ENCODE peak calls at places on chromosomes 5 and 9, in ten cellular contexts. One of them, this sample, is unnamed.

GRCh38 chr9:98692392-98692791 is 16.3 kb downstream of the GABBR2 start:
- DNase-seq in frontal cortex: no peak
- DNase-seq in H9: no peak
- DNase-seq in stimulated activated CD8-positive, alpha-beta memory T cell treated with anti-CD3 and anti-CD28 coated beads, Interleukin-15, amount 100 ng/mL, for 24 hours: no peak
- DNase-seq in putamen: no peak
- DNase-seq in NCI-H774: no peak
- DNase-seq in NCI-H1105 treated with DMSO at 0.1 percent for 48 hours: no peak
- DNase-seq in fibroblast of the aortic adventitia: no peak
- DNase-seq in activated CD4-positive, alpha-beta T cell treated with anti-CD3 and anti-CD28 coated beads for 48 hours: no peak
- DNase-seq in non-pigmented ciliary epithelial cell: no peak
- DNase-seq in this sample: no peak

GRCh38 chr9:130421802-130422276 is 22.9 kb upstream of the ASS1 start:
- DNase-seq in stimulated activated CD8-positive, alpha-beta memory T cell treated with anti-CD3 and anti-CD28 coated beads, Interleukin-15, amount 100 ng/mL, for 24 hours: no peak
- DNase-seq in non-pigmented ciliary epithelial cell: peak; percentile 59
- DNase-seq in frontal cortex: peak; percentile 74
- DNase-seq in putamen: no peak
- DNase-seq in fibroblast of the aortic adventitia: no peak
- DNase-seq in activated CD4-positive, alpha-beta T cell treated with anti-CD3 and anti-CD28 coated beads for 48 hours: no peak
- DNase-seq in NCI-H774: peak; percentile 7
- DNase-seq in H9: peak; percentile 87
- DNase-seq in NCI-H1105 treated with DMSO at 0.1 percent for 48 hours: peak; percentile 47
- DNase-seq in this sample: no peak

GRCh38 chr5:35246928-35247644 is 16.8 kb upstream of the PRLR start:
- DNase-seq in activated CD4-positive, alpha-beta T cell treated with anti-CD3 and anti-CD28 coated beads for 48 hours: no peak
- DNase-seq in putamen: no peak
- DNase-seq in frontal cortex: no peak
- DNase-seq in non-pigmented ciliary epithelial cell: no peak
- DNase-seq in NCI-H774: no peak
- DNase-seq in stimulated activated CD8-positive, alpha-beta memory T cell treated with anti-CD3 and anti-CD28 coated beads, Interleukin-15, amount 100 ng/mL, for 24 hours: no peak
- DNase-seq in NCI-H1105 treated with DMSO at 0.1 percent for 48 hours: no peak
- DNase-seq in fibroblast of the aortic adventitia: peak; percentile 38
- DNase-seq in H9: no peak
- DNase-seq in this sample: no peak

GRCh38 chr9:122213102-122213588 is 15.6 kb downstream of the LHX6 start:
- DNase-seq in putamen: no peak
- DNase-seq in NCI-H1105 treated with DMSO at 0.1 percent for 48 hours: no peak
- DNase-seq in frontal cortex: no peak
- DNase-seq in activated CD4-positive, alpha-beta T cell treated with anti-CD3 and anti-CD28 coated beads for 48 hours: no peak
- DNase-seq in stimulated activated CD8-positive, alpha-beta memory T cell treated with anti-CD3 and anti-CD28 coated beads, Interleukin-15, amount 100 ng/mL, for 24 hours: no peak
- DNase-seq in fibroblast of the aortic adventitia: no peak
- DNase-seq in non-pigmented ciliary epithelial cell: no peak
- DNase-seq in NCI-H774: no peak
- DNase-seq in H9: no peak
- DNase-seq in this sample: no peak

GRCh38 chr9:36976371-36977030 is 57.6 kb downstream of the PAX5 start:
- DNase-seq in NCI-H774: no peak
- DNase-seq in putamen: no peak
- DNase-seq in NCI-H1105 treated with DMSO at 0.1 percent for 48 hours: no peak
- DNase-seq in activated CD4-positive, alpha-beta T cell treated with anti-CD3 and anti-CD28 coated beads for 48 hours: no peak
- DNase-seq in frontal cortex: no peak
- DNase-seq in non-pigmented ciliary epithelial cell: no peak
- DNase-seq in H9: peak; percentile 9
- DNase-seq in fibroblast of the aortic adventitia: no peak
- DNase-seq in stimulated activated CD8-positive, alpha-beta memory T cell treated with anti-CD3 and anti-CD28 coated beads, Interleukin-15, amount 100 ng/mL, for 24 hours: no peak
- DNase-seq in this sample: no peak

GRCh38 chr5:6734243-6734695 is 21.0 kb downstream of the TENT4A start:
- DNase-seq in non-pigmented ciliary epithelial cell: no peak
- DNase-seq in NCI-H1105 treated with DMSO at 0.1 percent for 48 hours: no peak
- DNase-seq in activated CD4-positive, alpha-beta T cell treated with anti-CD3 and anti-CD28 coated beads for 48 hours: no peak
- DNase-seq in putamen: no peak
- DNase-seq in stimulated activated CD8-positive, alpha-beta memory T cell treated with anti-CD3 and anti-CD28 coated beads, Interleukin-15, amount 100 ng/mL, for 24 hours: no peak
- DNase-seq in fibroblast of the aortic adventitia: peak; percentile 35
- DNase-seq in H9: no peak
- DNase-seq in frontal cortex: no peak
- DNase-seq in NCI-H774: no peak
- DNase-seq in this sample: no peak

GRCh38 chr5:115831163-115831768 is 10.1 kb downstream of the ATG12 start:
- DNase-seq in frontal cortex: peak; percentile 25
- DNase-seq in NCI-H1105 treated with DMSO at 0.1 percent for 48 hours: no peak
- DNase-seq in NCI-H774: peak; percentile 10
- DNase-seq in non-pigmented ciliary epithelial cell: no peak
- DNase-seq in activated CD4-positive, alpha-beta T cell treated with anti-CD3 and anti-CD28 coated beads for 48 hours: peak; percentile 18
- DNase-seq in H9: no peak
- DNase-seq in putamen: no peak
- DNase-seq in stimulated activated CD8-positive, alpha-beta memory T cell treated with anti-CD3 and anti-CD28 coated beads, Interleukin-15, amount 100 ng/mL, for 24 hours: no peak
- DNase-seq in fibroblast of the aortic adventitia: peak; percentile 61
- DNase-seq in this sample: no peak

GRCh38 chr9:15834541-15834940 is 281.7 kb downstream of the CCDC171 start:
- DNase-seq in NCI-H1105 treated with DMSO at 0.1 percent for 48 hours: peak; percentile 52
- DNase-seq in frontal cortex: no peak
- DNase-seq in stimulated activated CD8-positive, alpha-beta memory T cell treated with anti-CD3 and anti-CD28 coated beads, Interleukin-15, amount 100 ng/mL, for 24 hours: no peak
- DNase-seq in fibroblast of the aortic adventitia: peak; percentile 56
- DNase-seq in NCI-H774: no peak
- DNase-seq in putamen: no peak
- DNase-seq in H9: no peak
- DNase-seq in non-pigmented ciliary epithelial cell: no peak
- DNase-seq in activated CD4-positive, alpha-beta T cell treated with anti-CD3 and anti-CD28 coated beads for 48 hours: no peak
- DNase-seq in this sample: no peak

GRCh38 chr5:176692326-176692725 is 45.0 kb downstream of the TSPAN17 start:
- DNase-seq in putamen: no peak
- DNase-seq in H9: no peak
- DNase-seq in stimulated activated CD8-positive, alpha-beta memory T cell treated with anti-CD3 and anti-CD28 coated beads, Interleukin-15, amount 100 ng/mL, for 24 hours: no peak
- DNase-seq in NCI-H1105 treated with DMSO at 0.1 percent for 48 hours: no peak
- DNase-seq in activated CD4-positive, alpha-beta T cell treated with anti-CD3 and anti-CD28 coated beads for 48 hours: no peak
- DNase-seq in fibroblast of the aortic adventitia: no peak
- DNase-seq in NCI-H774: peak; percentile 2
- DNase-seq in frontal cortex: no peak
- DNase-seq in non-pigmented ciliary epithelial cell: no peak
- DNase-seq in this sample: no peak

GRCh38 chr5:14487101-14487895 is 94.3 kb upstream of the OTULINL start:
- DNase-seq in stimulated activated CD8-positive, alpha-beta memory T cell treated with anti-CD3 and anti-CD28 coated beads, Interleukin-15, amount 100 ng/mL, for 24 hours: no peak
- DNase-seq in putamen: no peak
- DNase-seq in fibroblast of the aortic adventitia: no peak
- DNase-seq in non-pigmented ciliary epithelial cell: no peak
- DNase-seq in frontal cortex: no peak
- DNase-seq in H9: no peak
- DNase-seq in activated CD4-positive, alpha-beta T cell treated with anti-CD3 and anti-CD28 coated beads for 48 hours: no peak
- DNase-seq in NCI-H774: no peak
- DNase-seq in NCI-H1105 treated with DMSO at 0.1 percent for 48 hours: no peak
- DNase-seq in this sample: no peak

GRCh38 chr5:87605663-87606062 is 192.9 kb upstream of the CCNH start:
- DNase-seq in putamen: no peak
- DNase-seq in H9: no peak
- DNase-seq in NCI-H774: no peak
- DNase-seq in fibroblast of the aortic adventitia: no peak
- DNase-seq in stimulated activated CD8-positive, alpha-beta memory T cell treated with anti-CD3 and anti-CD28 coated beads, Interleukin-15, amount 100 ng/mL, for 24 hours: no peak
- DNase-seq in frontal cortex: no peak
- DNase-seq in NCI-H1105 treated with DMSO at 0.1 percent for 48 hours: no peak
- DNase-seq in non-pigmented ciliary epithelial cell: no peak
- DNase-seq in activated CD4-positive, alpha-beta T cell treated with anti-CD3 and anti-CD28 coated beads for 48 hours: no peak
- DNase-seq in this sample: no peak

GRCh38 chr5:173831196-173831914 is 56.8 kb upstream of the CPEB4 start:
- DNase-seq in NCI-H774: no peak
- DNase-seq in stimulated activated CD8-positive, alpha-beta memory T cell treated with anti-CD3 and anti-CD28 coated beads, Interleukin-15, amount 100 ng/mL, for 24 hours: no peak
- DNase-seq in frontal cortex: no peak
- DNase-seq in activated CD4-positive, alpha-beta T cell treated with anti-CD3 and anti-CD28 coated beads for 48 hours: no peak
- DNase-seq in putamen: no peak
- DNase-seq in H9: no peak
- DNase-seq in non-pigmented ciliary epithelial cell: no peak
- DNase-seq in NCI-H1105 treated with DMSO at 0.1 percent for 48 hours: no peak
- DNase-seq in fibroblast of the aortic adventitia: no peak
- DNase-seq in this sample: no peak

GRCh38 chr9:18755263-18755662 is 277.7 kb downstream of the SAXO1 start:
- DNase-seq in activated CD4-positive, alpha-beta T cell treated with anti-CD3 and anti-CD28 coated beads for 48 hours: no peak
- DNase-seq in frontal cortex: no peak
- DNase-seq in non-pigmented ciliary epithelial cell: no peak
- DNase-seq in NCI-H1105 treated with DMSO at 0.1 percent for 48 hours: no peak
- DNase-seq in fibroblast of the aortic adventitia: no peak
- DNase-seq in H9: no peak
- DNase-seq in putamen: no peak
- DNase-seq in stimulated activated CD8-positive, alpha-beta memory T cell treated with anti-CD3 and anti-CD28 coated beads, Interleukin-15, amount 100 ng/mL, for 24 hours: no peak
- DNase-seq in NCI-H774: no peak
- DNase-seq in this sample: no peak

GRCh38 chr5:151251001-151251551 is 1.9 kb upstream of the GM2A start:
- DNase-seq in H9: peak; percentile 47
- DNase-seq in fibroblast of the aortic adventitia: no peak
- DNase-seq in NCI-H1105 treated with DMSO at 0.1 percent for 48 hours: no peak
- DNase-seq in frontal cortex: no peak
- DNase-seq in non-pigmented ciliary epithelial cell: no peak
- DNase-seq in stimulated activated CD8-positive, alpha-beta memory T cell treated with anti-CD3 and anti-CD28 coated beads, Interleukin-15, amount 100 ng/mL, for 24 hours: no peak
- DNase-seq in putamen: no peak
- DNase-seq in NCI-H774: no peak
- DNase-seq in activated CD4-positive, alpha-beta T cell treated with anti-CD3 and anti-CD28 coated beads for 48 hours: peak; percentile 54
- DNase-seq in this sample: no peak

GRCh38 chr9:131237931-131238401 is 38.3 kb downstream of the FAM78A start:
- DNase-seq in NCI-H1105 treated with DMSO at 0.1 percent for 48 hours: no peak
- DNase-seq in putamen: no peak
- DNase-seq in frontal cortex: peak; percentile 37
- DNase-seq in H9: peak; percentile 72
- DNase-seq in NCI-H774: peak; percentile 55
- DNase-seq in non-pigmented ciliary epithelial cell: peak; percentile 67
- DNase-seq in fibroblast of the aortic adventitia: peak; percentile 78
- DNase-seq in stimulated activated CD8-positive, alpha-beta memory T cell treated with anti-CD3 and anti-CD28 coated beads, Interleukin-15, amount 100 ng/mL, for 24 hours: peak; percentile 47
- DNase-seq in activated CD4-positive, alpha-beta T cell treated with anti-CD3 and anti-CD28 coated beads for 48 hours: peak; percentile 92
- DNase-seq in this sample: no peak

GRCh38 chr9:36158917-36159316 is 10.3 kb upstream of the CCIN start:
- DNase-seq in non-pigmented ciliary epithelial cell: no peak
- DNase-seq in NCI-H774: no peak
- DNase-seq in activated CD4-positive, alpha-beta T cell treated with anti-CD3 and anti-CD28 coated beads for 48 hours: no peak
- DNase-seq in fibroblast of the aortic adventitia: peak; percentile 67
- DNase-seq in putamen: no peak
- DNase-seq in frontal cortex: no peak
- DNase-seq in NCI-H1105 treated with DMSO at 0.1 percent for 48 hours: no peak
- DNase-seq in stimulated activated CD8-positive, alpha-beta memory T cell treated with anti-CD3 and anti-CD28 coated beads, Interleukin-15, amount 100 ng/mL, for 24 hours: no peak
- DNase-seq in H9: no peak
- DNase-seq in this sample: no peak

GRCh38 chr9:124886866-124887492 is 25.0 kb downstream of the ARPC5L start:
- DNase-seq in non-pigmented ciliary epithelial cell: no peak
- DNase-seq in NCI-H1105 treated with DMSO at 0.1 percent for 48 hours: no peak
- DNase-seq in stimulated activated CD8-positive, alpha-beta memory T cell treated with anti-CD3 and anti-CD28 coated beads, Interleukin-15, amount 100 ng/mL, for 24 hours: no peak
- DNase-seq in frontal cortex: no peak
- DNase-seq in NCI-H774: no peak
- DNase-seq in fibroblast of the aortic adventitia: no peak
- DNase-seq in activated CD4-positive, alpha-beta T cell treated with anti-CD3 and anti-CD28 coated beads for 48 hours: no peak
- DNase-seq in putamen: no peak
- DNase-seq in H9: no peak
- DNase-seq in this sample: no peak

GRCh38 chr5:178331491-178331981 is 98.9 kb upstream of the PHYKPL start:
- DNase-seq in activated CD4-positive, alpha-beta T cell treated with anti-CD3 and anti-CD28 coated beads for 48 hours: no peak
- DNase-seq in frontal cortex: peak; percentile 62
- DNase-seq in non-pigmented ciliary epithelial cell: no peak
- DNase-seq in NCI-H1105 treated with DMSO at 0.1 percent for 48 hours: no peak
- DNase-seq in NCI-H774: no peak
- DNase-seq in putamen: peak; percentile 89
- DNase-seq in stimulated activated CD8-positive, alpha-beta memory T cell treated with anti-CD3 and anti-CD28 coated beads, Interleukin-15, amount 100 ng/mL, for 24 hours: no peak
- DNase-seq in fibroblast of the aortic adventitia: peak; percentile 1
- DNase-seq in H9: no peak
- DNase-seq in this sample: no peak

GRCh38 chr5:102807878-102808502 is 52.9 kb downstream of the PAM start:
- DNase-seq in stimulated activated CD8-positive, alpha-beta memory T cell treated with anti-CD3 and anti-CD28 coated beads, Interleukin-15, amount 100 ng/mL, for 24 hours: no peak
- DNase-seq in NCI-H774: peak; percentile 87
- DNase-seq in activated CD4-positive, alpha-beta T cell treated with anti-CD3 and anti-CD28 coated beads for 48 hours: no peak
- DNase-seq in frontal cortex: no peak
- DNase-seq in H9: peak; percentile 45
- DNase-seq in non-pigmented ciliary epithelial cell: peak; percentile 55
- DNase-seq in putamen: no peak
- DNase-seq in NCI-H1105 treated with DMSO at 0.1 percent for 48 hours: peak; percentile 71
- DNase-seq in fibroblast of the aortic adventitia: no peak
- DNase-seq in this sample: peak; percentile 38

GRCh38 chr5:91101777-91102379 is 281.2 kb downstream of the ARRDC3 start:
- DNase-seq in non-pigmented ciliary epithelial cell: peak; percentile 44
- DNase-seq in NCI-H774: peak; percentile 59
- DNase-seq in putamen: peak; percentile 83
- DNase-seq in NCI-H1105 treated with DMSO at 0.1 percent for 48 hours: peak; percentile 42
- DNase-seq in frontal cortex: peak; percentile 59
- DNase-seq in fibroblast of the aortic adventitia: peak; percentile 92
- DNase-seq in activated CD4-positive, alpha-beta T cell treated with anti-CD3 and anti-CD28 coated beads for 48 hours: peak; percentile 67
- DNase-seq in H9: peak; percentile 70
- DNase-seq in stimulated activated CD8-positive, alpha-beta memory T cell treated with anti-CD3 and anti-CD28 coated beads, Interleukin-15, amount 100 ng/mL, for 24 hours: no peak
- DNase-seq in this sample: peak; percentile 11

This sample was measured in NCI-H1930.